ENCODE peak calls at places on chromosomes 12 and 14, in eight cellular contexts. A is aorta; D is stromal cell of bone marrow; H is stimulated activated naive B cell treated with anti-CD40 and anti-IgM and Interleukin-4, amounts not matched to agents 10 μg/mL and 1 μg/mL and 100 μg/mL, for 72 hours; M is A549; W is mesendoderm; U is cardiac muscle cell; T is osteoblast. I is an unnamed sample.

GRCh38 chr14:89550761-89551283 is 133.8 kb upstream of the FOXN3 start:
- DNase-seq in T (no peak), W (no peak), A (no peak), D (no peak), U (peak; percentile 45), M (no peak), H (no peak), I (no peak)

GRCh38 chr14:23079716-23080115 is 15.2 kb downstream of the ACIN1 start:
- DNase-seq in H (no peak), U (no peak), D (no peak), T (peak; percentile 82), W (no peak), A (no peak), M (no peak), I (no peak)

GRCh38 chr12:89862511-89863331 is 154.1 kb upstream of the ATP2B1 start:
- DNase-seq in D (peak; percentile 13), T (no peak), W (no peak), U (no peak), M (no peak), H (peak; percentile 72), A (no peak), I (peak; percentile 47)

GRCh38 chr14:91153360-91153759 is 39.5 kb downstream of the DGLUCY start:
- DNase-seq in W (no peak), T (no peak), U (no peak), H (no peak), M (no peak), A (no peak), D (no peak), I (no peak)

GRCh38 chr14:23831591-23831990 is 122.0 kb upstream of the DHRS4 start:
- DNase-seq in U (no peak), T (no peak), M (no peak), D (no peak), H (peak; percentile 5), A (no peak), W (no peak), I (peak; percentile 87)

GRCh38 chr14:103436533-103436932 is 51.3 kb downstream of the MARK3 start:
- DNase-seq in T (no peak), U (peak; percentile 44), A (no peak), H (no peak), D (no peak), M (peak; percentile 22), W (no peak), I (peak; percentile 35)

GRCh38 chr12:27347779-27348178 is 15.1 kb downstream of the BMAL2 start:
- DNase-seq in A (no peak), U (no peak), W (peak; percentile 77), M (no peak), H (no peak), T (no peak), D (no peak), I (no peak)

GRCh38 chr14:101001311-101002069 is 98.0 kb upstream of the RTL1 start:
- DNase-seq in W (no peak), U (peak; percentile 67), T (peak; percentile 87), D (peak; percentile 72), H (no peak), M (no peak), A (no peak), I (no peak)

GRCh38 chr14:90521121-90521929 is 124.5 kb downstream of the CALM1 start:
- DNase-seq in H (no peak), W (no peak), M (no peak), A (peak; percentile 81), D (no peak), T (peak; percentile 78), U (peak; percentile 23), I (no peak)

GRCh38 chr14:20501346-20501745 is 4.0 kb upstream of the RNASE10 start:
- DNase-seq in T (peak; percentile 74), H (no peak), A (no peak), U (no peak), W (no peak), M (peak; percentile 10), D (peak; percentile 43), I (peak; percentile 44)

GRCh38 chr12:1630827-1631591 is 2.0 kb downstream of the WNT5B start:
- DNase-seq in T (peak; percentile 90), U (peak; percentile 47), D (no peak), A (no peak), W (peak; percentile 80), H (no peak), M (no peak), I (peak; percentile 57)

GRCh38 chr12:67352682-67353081 is 83.5 kb downstream of the CAND1 start:
- DNase-seq in H (no peak), A (no peak), M (peak; percentile 19), D (no peak), W (no peak), U (no peak), T (no peak), I (no peak)

GRCh38 chr14:67503331-67503730 is 14.8 kb upstream of the TMEM229B start:
- DNase-seq in T (no peak), W (no peak), H (no peak), A (no peak), D (no peak), U (no peak), M (no peak), I (no peak)

GRCh38 chr12:2187195-2187963 is 134.6 kb downstream of the CACNA1C start:
- DNase-seq in T (no peak), M (no peak), U (no peak), W (no peak), H (no peak), D (no peak), A (no peak), I (no peak)

GRCh38 chr12:15525414-15525813 is 203.1 kb downstream of the PTPRO start:
- DNase-seq in H (no peak), U (no peak), W (peak; percentile 37), D (no peak), A (no peak), M (no peak), T (no peak), I (no peak)

GRCh38 chr12:124680863-124681778 is 113.7 kb upstream of the NCOR2 start:
- DNase-seq in A (peak; percentile 90), D (peak; percentile 85), U (peak; percentile 70), W (peak; percentile 95), H (peak; percentile 84), T (peak; percentile 97), M (peak; percentile 95), I (peak; percentile 65)

GRCh38 chr14:52351191-52351560 is 37.1 kb downstream of the PTGER2 start:
- DNase-seq in H (no peak), D (no peak), T (no peak), W (peak; percentile 8), M (no peak), U (peak; percentile 60), A (no peak), I (peak; percentile 58)

GRCh38 chr12:57603758-57604453 is 718 bp upstream of the DTX3 start:
- DNase-seq in M (no peak), H (no peak), T (peak; percentile 90), U (peak; percentile 75), D (peak; percentile 75), W (peak; percentile 76), A (no peak), I (no peak)

GRCh38 chr12:25557830-25558436 is 4.8 kb upstream of the LMNTD1 start:
- DNase-seq in W (peak; percentile 54), A (no peak), M (peak; percentile 48), D (peak; percentile 36), H (no peak), T (peak; percentile 77), U (peak; percentile 52), I (peak; percentile 54)

GRCh38 chr12:119727600-119728436 is 59.9 kb downstream of the PRKAB1 start:
- DNase-seq in H (no peak), M (no peak), T (no peak), D (no peak), W (no peak), A (no peak), U (no peak), I (no peak)

GRCh38 chr14:54676822-54677708 is 110.1 kb downstream of the SAMD4A start:
- DNase-seq in A (no peak), W (peak; percentile 87), M (peak; percentile 64), D (peak; percentile 96), T (peak; percentile 94), U (peak; percentile 95), H (no peak), I (peak; percentile 95)

GRCh38 chr14:36941783-36942521 is 230.5 kb downstream of the SLC25A21 start:
- DNase-seq in H (peak; percentile 13), D (peak; percentile 30), A (peak; percentile 88), U (peak; percentile 67), M (peak; percentile 75), T (no peak), W (peak; percentile 65), I (peak; percentile 53)

GRCh38 chr14:29601559-29602109 is 326.0 kb downstream of the PRKD1 start:
- DNase-seq in M (no peak), U (peak; percentile 22), T (no peak), W (no peak), A (no peak), H (no peak), D (no peak), I (peak; percentile 49)

GRCh38 chr14:47744155-47744554 is 68.8 kb upstream of the MDGA2 start:
- DNase-seq in U (no peak), H (no peak), A (no peak), D (no peak), T (no peak), M (no peak), W (no peak), I (no peak)

GRCh38 chr12:131066886-131067490 is 113.3 kb downstream of the ADGRD1 start:
- DNase-seq in T (no peak), U (no peak), A (peak; percentile 54), M (no peak), D (no peak), H (no peak), W (no peak), I (no peak)

GRCh38 chr14:99169776-99170356 is 102.1 kb downstream of the BCL11B start:
- DNase-seq in H (no peak), A (no peak), T (no peak), D (no peak), M (no peak), U (no peak), W (peak; percentile 44), I (no peak)

GRCh38 chr12:113852695-113853490 is 113.2 kb downstream of the RBM19 start:
- DNase-seq in D (no peak), H (no peak), T (peak; percentile 72), U (no peak), A (no peak), W (no peak), M (no peak), I (peak; percentile 71)

GRCh38 chr12:121769831-121770301 is 23.6 kb downstream of the RHOF start:
- DNase-seq in W (no peak), D (no peak), H (no peak), M (no peak), A (no peak), U (no peak), T (no peak), I (no peak)

GRCh38 chr14:54627325-54627717 is 60.4 kb downstream of the SAMD4A start:
- DNase-seq in D (no peak), U (no peak), A (no peak), W (peak; percentile 53), H (no peak), M (no peak), T (peak; percentile 65), I (no peak)

GRCh38 chr12:32198555-32198954 is 91.9 kb downstream of the BICD1 start:
- DNase-seq in D (peak; percentile 15), A (no peak), W (no peak), T (peak; percentile 27), H (no peak), U (peak; percentile 10), M (no peak), I (peak; percentile 36)

GRCh38 chr12:116631619-116632018 is 72.4 kb downstream of the MAP1LC3B2 start:
- DNase-seq in H (no peak), T (no peak), U (no peak), A (no peak), W (peak; percentile 37), D (no peak), M (no peak), I (no peak)

GRCh38 chr14:103231376-103232019 is 102.5 kb upstream of the EIF5 start:
- DNase-seq in T (peak; percentile 77), H (no peak), W (no peak), M (no peak), A (no peak), D (no peak), U (no peak), I (no peak)

GRCh38 chr12:47097276-47097896 is 17.6 kb upstream of the AMIGO2 start:
- DNase-seq in M (peak; percentile 83), A (no peak), U (no peak), H (no peak), W (no peak), T (no peak), D (no peak), I (no peak)

GRCh38 chr12:8681129-8681902 is 16.5 kb upstream of the RIMKLB start:
- DNase-seq in M (peak; percentile 52), A (no peak), W (peak; percentile 94), U (peak; percentile 89), H (no peak), T (no peak), D (no peak), I (peak; percentile 38)